ENCODE peak calls at places on chromosomes 6 and 20, in nine cellular contexts. U is WTC11; X is DND-41; I is HCT116; B is CD4-positive, alpha-beta T cell; D is AG09319; F is endodermal cell; R is body of pancreas; K is activated B cell treated with CpG ODN at 0.5 μM for 24 hours. M is an unnamed sample.

GRCh38 chr20:52943185-52943841 is 28.8 kb upstream of the TSHZ2 start:
- DNase-seq in F (no peak), K (no peak), D (no peak), B (no peak), R (no peak), U (no peak), X (no peak), I (no peak), M (no peak)

GRCh38 chr6:28648878-28649375 is 123.2 kb downstream of the GPX5 start:
- DNase-seq in K (no peak), D (no peak), R (no peak), F (no peak), B (no peak), I (no peak), U (no peak), X (no peak), M (no peak)

GRCh38 chr20:2890743-2891142 is 17.5 kb downstream of the PTPRA start:
- DNase-seq in K (no peak), R (no peak), F (no peak), D (no peak), B (no peak), X (no peak), U (no peak), I (no peak), M (no peak)

GRCh38 chr20:5096463-5096862 is 23.3 kb downstream of the PCNA start:
- DNase-seq in R (no peak), K (no peak), U (no peak), D (no peak), X (no peak), B (no peak), I (no peak), F (no peak), M (no peak)

GRCh38 chr6:159981591-159982245 is 12.8 kb downstream of the IGF2R start:
- DNase-seq in K (no peak), U (no peak), R (peak), D (no peak), X (peak), B (no peak), F (no peak), I (no peak), M (peak)

GRCh38 chr6:112153926-112154621 is 66.7 kb downstream of the FAM229B start:
- DNase-seq in R (no peak), X (no peak), U (no peak), F (no peak), I (no peak), K (no peak), B (no peak), D (no peak), M (no peak)

GRCh38 chr20:6051505-6051904 is 2.4 kb downstream of the LRRN4 start:
- DNase-seq in K (no peak), U (no peak), D (no peak), F (no peak), I (no peak), X (no peak), B (no peak), R (no peak), M (no peak)

GRCh38 chr6:123716506-123716905 is 79.8 kb upstream of the TRDN start:
- DNase-seq in I (no peak), K (no peak), R (no peak), D (no peak), F (no peak), U (no peak), X (no peak), B (no peak), M (no peak)

GRCh38 chr20:10674684-10675455 is 1.1 kb upstream of the JAG1 start:
- DNase-seq in B (no peak), I (peak), U (peak), F (peak), X (no peak), D (no peak), R (peak), K (peak), M (peak)

GRCh38 chr6:134937426-134937825 is 12.5 kb downstream of the ALDH8A1 start:
- DNase-seq in D (no peak), U (no peak), X (no peak), B (no peak), K (no peak), F (no peak), R (no peak), I (no peak), M (no peak)

GRCh38 chr6:4581468-4582420 is 194.5 kb upstream of the CDYL start:
- DNase-seq in D (peak), X (no peak), U (no peak), I (no peak), B (no peak), F (peak), K (no peak), R (no peak), M (no peak)
- TF ChIP-seq CTCF in D (no peak), X (no peak), U (no peak), I (no peak), B (no peak), F (no peak), K (no peak), R (no peak), M (no peak)

GRCh38 chr20:237479-237878 is 10.4 kb downstream of the DEFB129 start:
- DNase-seq in I (no peak), K (no peak), F (no peak), X (no peak), B (no peak), D (no peak), U (no peak), R (no peak), M (no peak)

GRCh38 chr20:237918-238317 is 10.9 kb downstream of the DEFB129 start:
- DNase-seq in B (no peak), U (no peak), D (no peak), F (no peak), I (no peak), R (no peak), X (no peak), K (no peak), M (no peak)

DNA sequence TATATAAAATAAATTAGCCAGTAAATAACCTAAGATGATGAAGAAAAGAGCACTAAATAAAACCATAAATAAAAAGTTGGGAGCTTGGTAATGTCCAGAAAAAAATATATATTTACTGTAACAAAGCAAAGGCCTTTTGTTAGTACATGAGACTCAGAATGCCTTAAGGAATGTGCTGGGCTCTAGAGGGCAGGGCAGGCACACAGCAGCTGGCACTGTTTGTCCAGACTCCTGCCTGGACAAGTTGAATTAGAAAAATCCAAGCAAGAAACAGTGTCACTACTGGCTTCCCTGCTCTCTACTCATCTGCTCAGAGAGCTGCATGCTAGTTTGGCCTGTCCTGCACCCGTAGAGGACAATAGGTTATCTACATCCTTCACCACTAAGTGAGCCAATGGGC is 8.8 kb downstream of the DEFB129 start:
- DNase-seq in I (no peak), D (no peak), U (no peak), B (no peak), F (no peak), K (no peak), R (no peak), X (no peak), M (no peak)
- TF ChIP-seq CTCF in I (peak), D (peak), U (no peak), B (no peak), F (no peak), K (no peak), R (no peak), X (peak), M (no peak)

GRCh38 chr20:25126204-25126603 is 44.3 kb upstream of the VSX1 start:
- DNase-seq in D (no peak), X (no peak), R (no peak), I (no peak), U (no peak), F (no peak), B (no peak), K (no peak), M (no peak)
- TF ChIP-seq CTCF in D (no peak), X (no peak), R (no peak), I (no peak), U (no peak), F (no peak), B (no peak), K (no peak), M (no peak)

DNA sequence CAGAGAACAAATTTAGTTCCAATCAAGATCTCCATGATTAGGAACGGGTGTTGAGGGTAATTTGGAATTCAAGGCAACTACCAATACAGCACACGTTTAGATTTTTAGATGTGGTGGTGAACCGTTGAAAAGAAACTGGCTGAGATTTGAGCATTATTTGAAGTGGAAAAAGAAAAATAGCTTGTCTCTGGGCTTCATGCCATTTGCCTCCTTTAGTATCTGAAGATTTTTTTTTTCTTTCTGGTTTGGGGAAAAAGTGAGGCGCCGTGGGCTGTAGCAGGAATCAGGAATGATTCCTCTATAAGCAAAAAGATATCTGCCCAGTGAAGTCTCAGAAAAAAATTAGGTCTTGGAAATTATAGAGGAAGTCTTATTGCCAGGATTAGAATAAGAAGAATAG is 88.5 kb downstream of the RPS12 start:
- DNase-seq in F (no peak), I (no peak), B (no peak), D (no peak), U (no peak), K (no peak), X (no peak), R (no peak), M (no peak)
- TF ChIP-seq CTCF in F (no peak), I (no peak), B (no peak), D (no peak), U (no peak), K (no peak), X (no peak), R (no peak), M (no peak)

GRCh38 chr6:44157152-44157521 is 1.5 kb upstream of the CAPN11 start:
- DNase-seq in K (no peak), I (no peak), R (no peak), F (no peak), U (no peak), D (no peak), X (no peak), B (no peak), M (no peak)
- TF ChIP-seq CTCF in K (no peak), I (no peak), R (no peak), F (no peak), U (no peak), D (no peak), X (peak), B (no peak), M (no peak)

GRCh38 chr6:106966229-106966628 is 8.3 kb downstream of the CD24 start:
- DNase-seq in I (no peak), F (no peak), B (no peak), D (no peak), K (no peak), U (no peak), R (no peak), X (no peak), M (no peak)
- TF ChIP-seq CTCF in I (no peak), F (peak), B (no peak), D (no peak), K (no peak), U (no peak), R (no peak), X (no peak), M (no peak)

DNA sequence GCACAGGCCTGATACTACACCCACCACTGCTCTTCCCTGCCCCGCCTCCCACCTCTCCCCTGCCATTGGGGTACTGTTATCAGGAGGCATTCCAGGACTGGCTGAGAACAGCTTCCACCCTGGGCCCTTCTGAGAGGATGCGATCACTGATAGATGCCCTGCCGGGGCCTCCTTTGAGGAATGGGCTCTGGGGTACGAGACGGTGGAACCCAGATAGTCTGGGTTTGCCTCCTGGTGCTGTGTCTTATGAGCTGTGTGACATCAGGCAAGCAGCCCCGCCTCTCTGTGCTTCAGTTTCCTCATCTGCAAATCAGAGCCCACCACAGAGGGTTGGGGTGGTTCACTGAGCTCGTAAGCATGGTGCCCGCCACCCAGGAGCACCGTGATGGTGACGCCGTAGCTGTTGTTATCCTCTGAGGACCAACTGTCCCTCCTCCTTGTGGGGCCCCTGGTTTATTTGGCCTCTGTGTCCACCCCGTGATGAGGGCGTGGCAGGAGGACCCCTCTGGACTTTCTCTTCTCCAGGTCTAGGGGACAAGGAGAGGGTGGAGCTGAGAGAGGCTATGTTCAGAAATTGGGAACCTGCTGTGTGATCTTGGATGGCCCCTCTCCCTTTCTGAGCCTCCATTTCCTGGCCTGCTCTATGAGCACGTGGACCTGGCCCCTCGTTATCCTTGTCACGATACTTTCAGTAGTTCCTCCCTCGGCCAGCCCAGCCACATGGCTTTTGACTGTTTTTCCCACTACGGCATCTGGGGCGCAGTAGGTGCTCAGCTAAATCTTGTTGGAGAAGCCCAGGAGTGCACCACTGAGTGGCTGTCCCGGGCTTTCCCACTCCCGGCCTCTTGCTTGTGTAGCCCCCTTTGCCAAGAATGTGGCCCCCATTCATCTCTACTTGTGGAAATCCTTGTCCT is 18.3 kb downstream of the SRC start:
- DNase-seq in K (no peak), R (no peak), I (no peak), B (no peak), D (no peak), X (no peak), F (peak), U (peak), M (no peak)
- TF ChIP-seq CTCF in K (no peak), R (no peak), I (no peak), B (no peak), D (no peak), X (no peak), F (no peak), U (no peak), M (no peak)

M was measured in ovary.